ENCODE peak calls at places on chromosomes 3 and 15, in five cellular contexts. L is aorta; T is HCT116; Q is CD8-positive, alpha-beta T cell; D is effector memory CD4-positive, alpha-beta T cell. O is an unnamed sample.
A peak's percentile ranks its signal among the peaks of the same experiment; 100 is the strongest.

GRCh38 chr3:107430214-107431047 is 53.2 kb downstream of the CCDC54 start:
- DNase-seq in L (no peak), T (no peak), Q (no peak), D (no peak), O (no peak)

GRCh38 chr15:38398134-38398533 is 55.8 kb upstream of the FAM98B start:
- DNase-seq in L (peak; percentile 76), T (peak; percentile 15), Q (no peak), D (no peak), O (peak; percentile 20)

GRCh38 chr3:8451696-8452095 is 49.9 kb upstream of the LMCD1 start:
- DNase-seq in L (no peak), T (no peak), Q (no peak), D (no peak), O (no peak)

GRCh38 chr15:62895139-62895866 is 147.2 kb upstream of the TPM1 start:
- DNase-seq in L (no peak), T (no peak), Q (no peak), D (no peak), O (no peak)

GRCh38 chr3:48428088-48428862 is 1.6 kb downstream of the PLXNB1 start:
- DNase-seq in L (peak; percentile 48), T (no peak), Q (no peak), D (no peak), O (no peak)

GRCh38 chr3:123521179-123521969 is 63.5 kb downstream of the HACD2 start:
- DNase-seq in L (no peak), T (no peak), Q (no peak), D (no peak), O (no peak)

GRCh38 chr15:31472636-31473383 is 146.2 kb downstream of the KLF13 start:
- DNase-seq in L (no peak), T (no peak), Q (peak; percentile 57), D (peak; percentile 27), O (no peak)

GRCh38 chr3:45711936-45712335 is 22.7 kb downstream of the SACM1L start:
- DNase-seq in L (no peak), T (no peak), Q (no peak), D (no peak), O (no peak)

GRCh38 chr3:184336484-184337230 is 743 bp upstream of the FAM131A start:
- DNase-seq in L (no peak), T (no peak), Q (no peak), D (no peak), O (peak; percentile 23)

GRCh38 chr3:119365418-119365817 is 71.2 kb downstream of the ARHGAP31 start:
- DNase-seq in L (no peak), T (no peak), Q (no peak), D (no peak), O (no peak)

GRCh38 chr15:52370010-52370409 is 74.4 kb upstream of the MYO5C start:
- DNase-seq in L (no peak), T (no peak), Q (no peak), D (no peak), O (no peak)

GRCh38 chr3:150409125-150409526 is 1.0 kb downstream of the TSC22D2 start:
- DNase-seq in L (no peak), T (no peak), Q (no peak), D (no peak), O (peak; percentile 35)

GRCh38 chr3:48268381-48268935 is 27.6 kb downstream of the ZNF589 start:
- DNase-seq in L (no peak), T (no peak), Q (peak; percentile 92), D (peak; percentile 72), O (peak; percentile 76)

GRCh38 chr3:61774279-61774890 is 213.0 kb downstream of the PTPRG start:
- DNase-seq in L (no peak), T (no peak), Q (no peak), D (no peak), O (no peak)

GRCh38 chr3:89467886-89468479 is 360.6 kb downstream of the EPHA3 start:
- DNase-seq in L (no peak), T (no peak), Q (no peak), D (no peak), O (no peak)

GRCh38 chr3:195237981-195238625 is 32.9 kb downstream of the XXYLT1 start:
- DNase-seq in L (no peak), T (no peak), Q (no peak), D (no peak), O (no peak)

GRCh38 chr15:45641374-45641778 is 6.5 kb downstream of the SQOR start:
- DNase-seq in L (no peak), T (no peak), Q (no peak), D (no peak), O (peak; percentile 58)

GRCh38 chr3:71784914-71785593 is at the start of gene PROK2:
- DNase-seq in L (peak; percentile 78), T (no peak), Q (peak; percentile 24), D (no peak), O (no peak)

GRCh38 chr3:4809970-4810369 is 169.3 kb upstream of the BHLHE40 start:
- DNase-seq in L (no peak), T (no peak), Q (no peak), D (no peak), O (no peak)

GRCh38 chr15:58497036-58497785 is 65.4 kb downstream of the LIPC start:
- DNase-seq in L (no peak), T (no peak), Q (no peak), D (no peak), O (no peak)

GRCh38 chr3:79521221-79521848 is 246.5 kb downstream of the ROBO1 start:
- DNase-seq in L (no peak), T (peak; percentile 8), Q (no peak), D (no peak), O (no peak)

GRCh38 chr15:75067123-75067854 is 43.9 kb downstream of the PPCDC start:
- DNase-seq in L (no peak), T (peak; percentile 12), Q (no peak), D (no peak), O (no peak)

GRCh38 chr15:31352911-31353811 is 26.5 kb downstream of the KLF13 start:
- DNase-seq in L (no peak), T (no peak), Q (peak; percentile 75), D (no peak), O (no peak)

GRCh38 chr15:40344217-40344616 is 3.5 kb upstream of the CCDC9B start:
- DNase-seq in L (no peak), T (no peak), Q (no peak), D (no peak), O (no peak)

GRCh38 chr3:196214783-196215441 is 1.4 kb upstream of the SLC51A start:
- DNase-seq in L (peak; percentile 66), T (no peak), Q (no peak), D (no peak), O (no peak)

GRCh38 chr3:126212629-126213375 is 32.4 kb upstream of the ALDH1L1 start:
- DNase-seq in L (peak; percentile 86), T (no peak), Q (no peak), D (no peak), O (peak; percentile 65)

GRCh38 chr15:33737687-33738606 is 230.3 kb upstream of the CHRM5 start:
- DNase-seq in L (no peak), T (peak; percentile 16), Q (no peak), D (no peak), O (peak; percentile 25)

GRCh38 chr3:42655980-42656679 is 2.6 kb downstream of the ZBTB47 start:
- DNase-seq in L (no peak), T (no peak), Q (no peak), D (no peak), O (no peak)

GRCh38 chr3:184737641-184738518 is 26.0 kb upstream of the MAGEF1 start:
- DNase-seq in L (no peak), T (no peak), Q (no peak), D (no peak), O (peak; percentile 20)

GRCh38 chr15:47265686-47266085 is 451.6 kb upstream of the SEMA6D start:
- DNase-seq in L (no peak), T (no peak), Q (no peak), D (no peak), O (no peak)

GRCh38 chr15:100733088-100733487 is 130.7 kb downstream of the ASB7 start:
- DNase-seq in L (peak; percentile 68), T (no peak), Q (no peak), D (no peak), O (peak; percentile 85)
- H3K27ac ChIP-seq in L (no peak overlapping the region), T (peak overlapping the region; percentile 72), Q (no peak overlapping the region), D (no peak overlapping the region), O (peak overlapping the region; percentile 74)

GRCh38 chr3:186098740-186099139 is 10.1 kb downstream of the ETV5 start:
- DNase-seq in L (no peak), T (no peak), Q (no peak), D (no peak), O (no peak)
- H3K4me3 ChIP-seq in L (no peak overlapping the region), T (no peak overlapping the region), Q (no peak overlapping the region), D (no peak overlapping the region), O (no peak overlapping the region)

GRCh38 chr3:13570391-13571194 is 21.7 kb downstream of the FBLN2 start:
- DNase-seq in L (peak; percentile 62), T (no peak), Q (no peak), D (no peak), O (no peak)

GRCh38 chr3:13571264-13571663 is 22.3 kb downstream of the FBLN2 start:
- DNase-seq in L (peak; percentile 71), T (no peak), Q (no peak), D (no peak), O (no peak)

GRCh38 chr3:13568515-13568995 is 19.6 kb downstream of the FBLN2 start:
- DNase-seq in L (no peak), T (no peak), Q (no peak), D (no peak), O (no peak)

GRCh38 chr3:13569201-13569600 is 20.3 kb downstream of the FBLN2 start:
- DNase-seq in L (peak; percentile 57), T (no peak), Q (no peak), D (no peak), O (no peak)

GRCh38 chr3:13569641-13570390 is 20.9 kb downstream of the FBLN2 start:
- DNase-seq in L (peak; percentile 63), T (no peak), Q (no peak), D (no peak), O (no peak)
- H3K27ac ChIP-seq in L (no peak overlapping the region), T (no peak overlapping the region), Q (no peak overlapping the region), D (no peak overlapping the region), O (no peak overlapping the region)

GRCh38 chr3:52794612-52795099 is at the start of gene ITIH3:
- DNase-seq in L (no peak), T (no peak), Q (no peak), D (no peak), O (no peak)

GRCh38 chr3:52793702-52794611 is 639 bp upstream of the ITIH3 start:
- DNase-seq in L (no peak), T (no peak), Q (no peak), D (no peak), O (no peak)

GRCh38 chr3:52796411-52796810 is 1.8 kb downstream of the ITIH3 start:
- DNase-seq in L (no peak), T (no peak), Q (no peak), D (no peak), O (no peak)

GRCh38 chr3:52792961-52793695 is 1.5 kb upstream of the ITIH3 start:
- DNase-seq in L (no peak), T (no peak), Q (peak; percentile 4), D (no peak), O (no peak)

DNA sequence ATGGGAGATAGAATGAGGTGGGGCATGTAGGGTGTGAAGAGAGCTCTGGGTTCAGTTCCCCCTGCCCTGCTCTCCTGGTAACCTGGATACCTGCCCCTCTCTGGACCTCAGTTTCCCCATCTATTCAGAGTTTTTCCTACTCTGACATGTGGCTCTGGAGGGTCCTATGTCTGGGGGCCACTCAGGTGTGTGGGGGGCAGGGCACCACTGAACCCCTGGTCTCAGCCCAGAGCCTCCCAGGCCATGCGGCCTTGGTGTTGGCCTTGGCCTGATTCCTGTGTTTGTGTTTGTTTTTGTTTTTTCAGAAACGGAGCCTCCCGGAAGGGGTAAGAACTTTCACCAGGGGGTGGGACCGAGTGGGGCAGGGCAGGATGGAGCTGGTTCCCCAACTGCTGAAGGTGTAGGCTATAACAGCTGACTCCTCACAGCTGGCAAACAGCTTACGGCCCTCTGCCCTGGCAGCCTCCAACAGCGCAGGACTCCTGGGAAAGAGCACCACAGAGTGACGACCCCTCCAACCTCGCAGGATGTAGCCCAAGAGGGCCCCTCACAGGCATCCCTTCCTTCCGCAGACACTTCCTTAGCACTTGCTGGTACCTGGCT is 803 bp downstream of the ITIH3 start:
- DNase-seq in L (no peak), T (no peak), Q (no peak), D (no peak), O (no peak)
- H3K4me3 ChIP-seq in L (no peak overlapping the region), T (no peak overlapping the region), Q (no peak overlapping the region), D (no peak overlapping the region), O (no peak overlapping the region)

O was measured in prostate gland.